ENCODE peak calls at places on chromosomes 5 and 9, in seven cellular contexts. O is neuronal stem cell, Y is LoVo, B is AG08396, W is Calu3, S is heart right ventricle, T is kidney glomerular epithelial cell. Q is an unnamed sample.

GRCh38 chr5:160064441-160064840 is 54.8 kb downstream of the PWWP2A start:
- DNase-seq in W (peak; percentile 35), T (no peak), O (no peak), B (no peak), Y (peak; percentile 20), S (peak; percentile 18), Q (no peak)

GRCh38 chr5:144191998-144192397 is 21.3 kb downstream of the KCTD16 start:
- DNase-seq in T (peak; percentile 80), Y (peak; percentile 47), W (peak; percentile 27), O (no peak), B (peak; percentile 46), S (no peak), Q (peak; percentile 95)

GRCh38 chr5:125450803-125451202 is 704.4 kb upstream of the ZNF608 start:
- DNase-seq in Y (no peak), B (peak; percentile 4), T (no peak), O (no peak), W (no peak), S (no peak), Q (no peak)

GRCh38 chr5:170139786-170140335 is 34.2 kb downstream of the FOXI1 start:
- DNase-seq in S (no peak), O (no peak), B (no peak), T (no peak), W (no peak), Y (no peak), Q (no peak)

GRCh38 chr9:84258371-84258770 is 82.2 kb downstream of the SLC28A3 start:
- DNase-seq in O (no peak), W (no peak), T (no peak), S (no peak), Y (no peak), B (no peak), Q (no peak)

GRCh38 chr5:177458912-177459350 is 12.3 kb downstream of the PRR7 start:
- DNase-seq in Y (no peak), S (no peak), O (no peak), W (peak; percentile 50), B (peak; percentile 60), T (no peak), Q (no peak)

GRCh38 chr9:112127281-112127680 is 47.8 kb downstream of the SUSD1 start:
- DNase-seq in W (no peak), S (no peak), B (no peak), Y (no peak), T (no peak), O (no peak), Q (no peak)

GRCh38 chr5:169602535-169602934 is 19.0 kb downstream of the SPDL1 start:
- DNase-seq in O (no peak), S (no peak), Y (no peak), B (no peak), T (no peak), W (no peak), Q (no peak)

GRCh38 chr5:141848771-141849370 is 29.3 kb downstream of the PCDH1 start:
- DNase-seq in Y (peak; percentile 86), T (peak; percentile 22), W (peak; percentile 94), B (peak; percentile 59), S (peak; percentile 50), O (no peak), Q (peak; percentile 43)

GRCh38 chr9:111613436-111614040 is 14.1 kb upstream of the PTGR1 start:
- DNase-seq in W (no peak), S (no peak), Y (peak; percentile 69), B (no peak), T (no peak), O (no peak), Q (no peak)

GRCh38 chr5:172661536-172661935 is 20.5 kb downstream of the NEURL1B start:
- DNase-seq in Y (no peak), B (no peak), T (no peak), S (no peak), W (no peak), O (no peak), Q (no peak)

GRCh38 chr9:126906086-126906485 is 8.5 kb upstream of the RALGPS1 start:
- DNase-seq in Y (no peak), O (no peak), T (no peak), S (no peak), B (no peak), W (no peak), Q (no peak)

GRCh38 chr9:126491256-126491879 is 122.4 kb upstream of the LMX1B start:
- DNase-seq in S (no peak), T (no peak), B (peak; percentile 73), W (peak; percentile 59), Y (peak; percentile 55), O (peak; percentile 75), Q (peak; percentile 66)

GRCh38 chr9:110869931-110870330 is 168.3 kb downstream of the LPAR1 start:
- DNase-seq in B (no peak), O (no peak), T (no peak), Y (no peak), S (no peak), W (no peak), Q (no peak)

GRCh38 chr5:86500947-86501346 is 116.8 kb upstream of the COX7C start:
- DNase-seq in T (no peak), B (no peak), Y (no peak), O (no peak), W (peak; percentile 34), S (no peak), Q (peak; percentile 11)

GRCh38 chr5:133727636-133728035 is 115.3 kb upstream of the FSTL4 start:
- DNase-seq in W (no peak), B (no peak), Y (no peak), O (no peak), S (no peak), T (no peak), Q (no peak)

GRCh38 chr9:69326261-69326660 is 1.2 kb downstream of the ENTREP1 start:
- DNase-seq in B (no peak), S (peak; percentile 33), T (no peak), Y (no peak), W (no peak), O (no peak), Q (no peak)

GRCh38 chr9:90803860-90804593 is 2.4 kb downstream of the SYK start:
- DNase-seq in O (no peak), T (no peak), S (no peak), Y (no peak), B (no peak), W (no peak), Q (peak; percentile 9)

GRCh38 chr9:116002624-116003023 is 151.0 kb upstream of the PAPPA start:
- DNase-seq in W (no peak), B (no peak), O (no peak), T (peak; percentile 18), Y (peak; percentile 31), S (no peak), Q (no peak)

GRCh38 chr5:130213607-130214006 is 309.3 kb downstream of the CHSY3 start:
- DNase-seq in Y (no peak), S (no peak), T (no peak), B (no peak), O (no peak), W (no peak), Q (no peak)

GRCh38 chr5:14920121-14920520 is 48.5 kb upstream of the ANKH start:
- DNase-seq in S (no peak), O (no peak), T (no peak), B (no peak), W (no peak), Y (no peak), Q (no peak)

GRCh38 chr5:6682239-6682638 is 31.0 kb upstream of the TENT4A start:
- DNase-seq in Y (no peak), B (no peak), O (no peak), W (no peak), T (no peak), S (no peak), Q (no peak)

GRCh38 chr9:76654575-76654974 is 109.7 kb upstream of the PCA3 start:
- DNase-seq in B (peak; percentile 60), W (no peak), T (peak; percentile 86), S (no peak), O (no peak), Y (no peak), Q (no peak)

GRCh38 chr5:138874771-138875628 is at the start of gene LRRTM2:
- DNase-seq in B (peak; percentile 70), W (no peak), O (no peak), S (no peak), T (peak; percentile 15), Y (no peak), Q (no peak)

GRCh38 chr5:1366514-1366913 is 21.6 kb upstream of the CLPTM1L start:
- DNase-seq in T (no peak), Y (no peak), O (no peak), S (no peak), W (no peak), B (no peak), Q (no peak)

GRCh38 chr9:98903938-98904560 is 39.7 kb upstream of the COL15A1 start:
- DNase-seq in O (no peak), W (no peak), S (no peak), T (no peak), B (no peak), Y (no peak), Q (no peak)

GRCh38 chr9:16871358-16872151 is 1.1 kb upstream of the BNC2 start:
- DNase-seq in O (peak; percentile 42), S (peak; percentile 57), Y (no peak), T (peak; percentile 58), W (peak; percentile 12), B (peak; percentile 82), Q (peak; percentile 57)

GRCh38 chr5:93915142-93915553 is 173.7 kb upstream of the POU5F2 start:
- DNase-seq in Y (peak; percentile 61), O (no peak), S (no peak), B (peak; percentile 21), W (no peak), T (peak; percentile 57), Q (peak; percentile 67)

GRCh38 chr5:172640822-172641358 is at the start of gene NEURL1B:
- DNase-seq in B (peak; percentile 95), W (peak; percentile 81), Y (peak; percentile 77), S (peak; percentile 87), O (peak; percentile 83), T (peak; percentile 27), Q (peak; percentile 76)

GRCh38 chr5:180006116-180006515 is 65.4 kb downstream of the RNF130 start:
- DNase-seq in T (no peak), S (no peak), O (no peak), B (no peak), W (no peak), Y (no peak), Q (no peak)